ENCODE peak calls at places on chromosomes 16 and 17, in four cellular contexts. One of them, this sample, is unnamed.

GRCh38 chr16:28166394-28167208 is 45.2 kb downstream of the XPO6 start:
- DNase-seq in activated T-cell treated with anti-CD3 and anti-CD28 coated beads, Interleukin-2, amount 50 U/mL, for 72 hours: peak; percentile 45
- DNase-seq in naive thymus-derived CD8-positive, alpha-beta T cell: no peak
- DNase-seq in anterior cingulate cortex: no peak
- DNase-seq in this sample: no peak

GRCh38 chr16:68094614-68094934 is 9.4 kb downstream of the NFATC3 start:
- DNase-seq in activated T-cell treated with anti-CD3 and anti-CD28 coated beads, Interleukin-2, amount 50 U/mL, for 72 hours: no peak
- DNase-seq in anterior cingulate cortex: no peak
- DNase-seq in naive thymus-derived CD8-positive, alpha-beta T cell: no peak
- DNase-seq in this sample: no peak

GRCh38 chr17:79011451-79012147 is 2.0 kb upstream of the CANT1 start:
- DNase-seq in anterior cingulate cortex: no peak
- DNase-seq in naive thymus-derived CD8-positive, alpha-beta T cell: no peak
- DNase-seq in activated T-cell treated with anti-CD3 and anti-CD28 coated beads, Interleukin-2, amount 50 U/mL, for 72 hours: no peak
- DNase-seq in this sample: no peak

GRCh38 chr17:12928736-12929135 is 89.1 kb downstream of the ELAC2 start:
- DNase-seq in activated T-cell treated with anti-CD3 and anti-CD28 coated beads, Interleukin-2, amount 50 U/mL, for 72 hours: no peak
- DNase-seq in naive thymus-derived CD8-positive, alpha-beta T cell: no peak
- DNase-seq in anterior cingulate cortex: no peak
- DNase-seq in this sample: no peak

GRCh38 chr17:51869387-51869786 is 289.1 kb downstream of the CA10 start:
- DNase-seq in activated T-cell treated with anti-CD3 and anti-CD28 coated beads, Interleukin-2, amount 50 U/mL, for 72 hours: peak; percentile 21
- DNase-seq in anterior cingulate cortex: no peak
- DNase-seq in naive thymus-derived CD8-positive, alpha-beta T cell: no peak
- DNase-seq in this sample: no peak

GRCh38 chr16:24203675-24204074 is 52.5 kb upstream of the CACNG3 start:
- DNase-seq in naive thymus-derived CD8-positive, alpha-beta T cell: no peak
- DNase-seq in activated T-cell treated with anti-CD3 and anti-CD28 coated beads, Interleukin-2, amount 50 U/mL, for 72 hours: no peak
- DNase-seq in anterior cingulate cortex: no peak
- DNase-seq in this sample: no peak

GRCh38 chr16:19883296-19883951 is 1.2 kb downstream of the GPRC5B start:
- DNase-seq in activated T-cell treated with anti-CD3 and anti-CD28 coated beads, Interleukin-2, amount 50 U/mL, for 72 hours: peak; percentile 9
- DNase-seq in anterior cingulate cortex: peak; percentile 86
- DNase-seq in naive thymus-derived CD8-positive, alpha-beta T cell: no peak
- DNase-seq in this sample: peak; percentile 49

GRCh38 chr17:81161536-81161935 is 3.8 kb upstream of the PVALEF start:
- DNase-seq in anterior cingulate cortex: no peak
- DNase-seq in naive thymus-derived CD8-positive, alpha-beta T cell: no peak
- DNase-seq in activated T-cell treated with anti-CD3 and anti-CD28 coated beads, Interleukin-2, amount 50 U/mL, for 72 hours: no peak
- DNase-seq in this sample: no peak

GRCh38 chr16:79073560-79073959 is 527.0 kb downstream of the MAF start:
- DNase-seq in anterior cingulate cortex: no peak
- DNase-seq in activated T-cell treated with anti-CD3 and anti-CD28 coated beads, Interleukin-2, amount 50 U/mL, for 72 hours: no peak
- DNase-seq in naive thymus-derived CD8-positive, alpha-beta T cell: no peak
- DNase-seq in this sample: no peak

GRCh38 chr17:76262732-76263344 is 2.3 kb upstream of the UBALD2 start:
- DNase-seq in anterior cingulate cortex: no peak
- DNase-seq in naive thymus-derived CD8-positive, alpha-beta T cell: no peak
- DNase-seq in activated T-cell treated with anti-CD3 and anti-CD28 coated beads, Interleukin-2, amount 50 U/mL, for 72 hours: peak; percentile 48
- DNase-seq in this sample: no peak

GRCh38 chr17:77881545-77881944 is 77.0 kb upstream of the TNRC6C start:
- DNase-seq in activated T-cell treated with anti-CD3 and anti-CD28 coated beads, Interleukin-2, amount 50 U/mL, for 72 hours: peak; percentile 83
- DNase-seq in anterior cingulate cortex: peak; percentile 46
- DNase-seq in naive thymus-derived CD8-positive, alpha-beta T cell: peak; percentile 41
- DNase-seq in this sample: peak; percentile 67

GRCh38 chr17:30271102-30271501 is 20.6 kb downstream of the BLMH start:
- DNase-seq in activated T-cell treated with anti-CD3 and anti-CD28 coated beads, Interleukin-2, amount 50 U/mL, for 72 hours: no peak
- DNase-seq in naive thymus-derived CD8-positive, alpha-beta T cell: no peak
- DNase-seq in anterior cingulate cortex: no peak
- DNase-seq in this sample: no peak

GRCh38 chr17:80621335-80622169 is 76.9 kb downstream of the RPTOR start:
- DNase-seq in naive thymus-derived CD8-positive, alpha-beta T cell: no peak
- DNase-seq in anterior cingulate cortex: no peak
- DNase-seq in activated T-cell treated with anti-CD3 and anti-CD28 coated beads, Interleukin-2, amount 50 U/mL, for 72 hours: no peak
- DNase-seq in this sample: no peak

GRCh38 chr17:37856245-37856644 is 68.0 kb upstream of the TBC1D3K start:
- DNase-seq in activated T-cell treated with anti-CD3 and anti-CD28 coated beads, Interleukin-2, amount 50 U/mL, for 72 hours: no peak
- DNase-seq in anterior cingulate cortex: no peak
- DNase-seq in naive thymus-derived CD8-positive, alpha-beta T cell: no peak
- DNase-seq in this sample: no peak

GRCh38 chr17:73514146-73514863 is 129.9 kb downstream of the SDK2 start:
- DNase-seq in anterior cingulate cortex: no peak
- DNase-seq in naive thymus-derived CD8-positive, alpha-beta T cell: no peak
- DNase-seq in activated T-cell treated with anti-CD3 and anti-CD28 coated beads, Interleukin-2, amount 50 U/mL, for 72 hours: no peak
- DNase-seq in this sample: no peak

GRCh38 chr17:45150911-45151809 is 2.9 kb downstream of the HEXIM1 start:
- DNase-seq in naive thymus-derived CD8-positive, alpha-beta T cell: no peak
- DNase-seq in anterior cingulate cortex: no peak
- DNase-seq in activated T-cell treated with anti-CD3 and anti-CD28 coated beads, Interleukin-2, amount 50 U/mL, for 72 hours: no peak
- DNase-seq in this sample: no peak

GRCh38 chr17:45127583-45128300 is 4.6 kb downstream of the PLCD3 start:
- DNase-seq in anterior cingulate cortex: no peak
- DNase-seq in naive thymus-derived CD8-positive, alpha-beta T cell: no peak
- DNase-seq in activated T-cell treated with anti-CD3 and anti-CD28 coated beads, Interleukin-2, amount 50 U/mL, for 72 hours: no peak
- DNase-seq in this sample: no peak